ENCODE peak calls at places on chromosomes 7 and 10, in five cellular contexts. D is stimulated activated CD8-positive, alpha-beta memory T cell treated with anti-CD3 and anti-CD28 coated beads, Interleukin-15, amount 100 ng/mL, for 24 hours; Q is fibroblast of the aortic adventitia; S is uterus; R is Peyer's patch. J is an unnamed sample.
A peak's percentile ranks its signal among the peaks of the same experiment; 100 is the strongest.

GRCh38 chr7:23474829-23475578 is 4.7 kb upstream of the IGF2BP3 start:
- DNase-seq in R (no peak), D (no peak), Q (peak; percentile 57), S (no peak), J (no peak)

GRCh38 chr7:158760936-158761335 is 56.3 kb upstream of the NCAPG2 start:
- DNase-seq in S (no peak), D (no peak), R (no peak), Q (no peak), J (no peak)

GRCh38 chr7:157813741-157814661 is 477.2 kb downstream of the DNAJB6 start:
- DNase-seq in S (no peak), Q (no peak), D (no peak), R (no peak), J (no peak)

GRCh38 chr7:43490016-43490415 is 92.9 kb upstream of the STK17A start:
- DNase-seq in S (no peak), R (no peak), Q (no peak), D (no peak), J (no peak)

GRCh38 chr10:71980181-71981023 is 16.2 kb downstream of the CHST3 start:
- DNase-seq in S (no peak), D (no peak), R (no peak), Q (peak; percentile 84), J (no peak)

GRCh38 chr10:118581340-118581739 is 14.1 kb downstream of the PRLHR start:
- DNase-seq in D (no peak), Q (no peak), R (no peak), S (no peak), J (no peak)

GRCh38 chr7:142711722-142712616 is 37.3 kb upstream of the PRSS1 start:
- DNase-seq in D (no peak), Q (peak; percentile 52), R (peak; percentile 62), S (no peak), J (no peak)

GRCh38 chr10:34615770-34616169 is 199.3 kb downstream of the PARD3 start:
- DNase-seq in D (no peak), Q (no peak), S (no peak), R (no peak), J (no peak)

GRCh38 chr10:112955736-112956421 is 5.8 kb downstream of the TCF7L2 start:
- DNase-seq in D (no peak), Q (peak; percentile 87), S (peak; percentile 55), R (no peak), J (no peak)

GRCh38 chr7:63106506-63107388 is 891.9 kb upstream of the ZNF722 start:
- DNase-seq in Q (no peak), S (no peak), D (no peak), R (no peak), J (no peak)

GRCh38 chr7:8668627-8669500 is 235.5 kb downstream of the NXPH1 start:
- DNase-seq in Q (no peak), D (no peak), R (no peak), S (no peak), J (no peak)

GRCh38 chr7:155518633-155519032 is 27.7 kb downstream of the CNPY1 start:
- DNase-seq in D (no peak), Q (no peak), R (no peak), S (no peak), J (no peak)

GRCh38 chr10:14727389-14727918 is 47.2 kb downstream of the FAM107B start:
- DNase-seq in S (no peak), R (no peak), D (no peak), Q (no peak), J (peak; percentile 20)

GRCh38 chr10:124422742-124423141 is 4.0 kb upstream of the OAT start:
- DNase-seq in Q (no peak), S (no peak), D (no peak), R (no peak), J (no peak)

GRCh38 chr7:121302214-121302745 is 26.5 kb upstream of the WNT16 start:
- DNase-seq in Q (no peak), D (no peak), R (peak; percentile 46), S (no peak), J (no peak)

GRCh38 chr7:93890041-93890463 is 501 bp downstream of the TFPI2 start:
- DNase-seq in R (no peak), Q (peak; percentile 70), S (peak; percentile 28), D (no peak), J (peak; percentile 83)

GRCh38 chr7:34844936-34845665 is 187.1 kb downstream of the NPSR1 start:
- DNase-seq in Q (no peak), D (no peak), S (no peak), R (no peak), J (peak; percentile 66)

GRCh38 chr7:5596046-5596895 is 172.6 kb upstream of the TNRC18 start:
- DNase-seq in R (peak; percentile 72), S (peak; percentile 92), D (peak; percentile 45), Q (peak; percentile 92), J (peak; percentile 89)

GRCh38 chr7:140506788-140507464 is 27.6 kb upstream of the MKRN1 start:
- DNase-seq in D (no peak), S (peak; percentile 64), R (no peak), Q (peak; percentile 57), J (peak; percentile 87)

GRCh38 chr7:1085910-1086421 is 1.9 kb upstream of the GPER1 start:
- DNase-seq in Q (peak; percentile 21), D (no peak), S (peak; percentile 46), R (no peak), J (no peak)

GRCh38 chr10:576130-576465 is 113.4 kb downstream of the DIP2C start:
- DNase-seq in Q (peak; percentile 57), R (no peak), S (no peak), D (no peak), J (no peak)

GRCh38 chr10:100448977-100449376 is 13.8 kb upstream of the WNT8B start:
- DNase-seq in S (no peak), D (no peak), Q (no peak), R (no peak), J (no peak)